ENCODE peak calls at places on chromosomes 3 and 15, in four cellular contexts. I is NT2/D1, Q is nephron progenitor cell, W is ovary. L is an unnamed sample.

GRCh38 chr15:57440799-57441198 is 64.5 kb downstream of the CGNL1 start:
- DNase-seq in I (no peak), Q (no peak), W (no peak), L (no peak)

GRCh38 chr3:133540896-133541674 is 32.4 kb upstream of the CDV3 start:
- DNase-seq in I (no peak), Q (no peak), W (no peak), L (no peak)

GRCh38 chr3:111215481-111215880 is 143.9 kb downstream of the NECTIN3 start:
- DNase-seq in Q (no peak), I (no peak), W (no peak), L (no peak)

GRCh38 chr3:156787926-156788663 is 38.1 kb upstream of the LEKR1 start:
- DNase-seq in Q (no peak), I (no peak), W (no peak), L (no peak)

GRCh38 chr15:98075441-98075840 is 114.9 kb downstream of the ARRDC4 start:
- DNase-seq in W (no peak), I (no peak), Q (no peak), L (no peak)

GRCh38 chr3:13879102-13879945 is 547 bp downstream of the WNT7A start:
- DNase-seq in I (no peak), W (no peak), Q (peak), L (peak)

GRCh38 chr15:89893027-89893426 is 767 bp downstream of the AP3S2 start:
- DNase-seq in W (no peak), I (no peak), Q (no peak), L (no peak)

GRCh38 chr3:161175506-161175905 is 45.6 kb upstream of the NMD3 start:
- DNase-seq in W (no peak), I (no peak), Q (no peak), L (no peak)

GRCh38 chr3:141227752-141228151 is 3.9 kb upstream of the PXYLP1 start:
- DNase-seq in W (no peak), I (no peak), Q (no peak), L (no peak)

GRCh38 chr3:128424508-128425069 is 42.1 kb downstream of the DNAJB8 start:
- DNase-seq in W (no peak), Q (no peak), I (no peak), L (no peak)

GRCh38 chr3:15295506-15295905 is 36.9 kb downstream of the SH3BP5 start:
- DNase-seq in Q (no peak), I (no peak), W (no peak), L (no peak)

GRCh38 chr3:60431599-60431958 is 819.7 kb downstream of the FHIT start:
- DNase-seq in Q (no peak), I (peak), W (no peak), L (no peak)

GRCh38 chr15:78909791-78910228 is 35.0 kb downstream of the CTSH start:
- DNase-seq in Q (peak), I (peak), W (no peak), L (no peak)

GRCh38 chr3:133600682-133601081 is 27.2 kb downstream of the CDV3 start:
- DNase-seq in W (no peak), I (no peak), Q (no peak), L (no peak)

GRCh38 chr15:84669726-84670125 is 11.7 kb upstream of the NMB start:
- DNase-seq in I (no peak), Q (no peak), W (no peak), L (no peak)

GRCh38 chr3:197518794-197519451 is 36.8 kb downstream of the BDH1 start:
- DNase-seq in W (no peak), Q (no peak), I (no peak), L (no peak)

GRCh38 chr3:186589115-186589514 is 18.6 kb downstream of the DNAJB11 start:
- DNase-seq in W (no peak), Q (no peak), I (no peak), L (no peak)

GRCh38 chr15:27327467-27328045 is 356.6 kb downstream of the GABRG3 start:
- DNase-seq in I (no peak), W (no peak), Q (no peak), L (no peak)

GRCh38 chr15:64894395-64895056 is 17.2 kb upstream of the ANKDD1A start:
- DNase-seq in W (no peak), Q (peak), I (no peak), L (no peak)

GRCh38 chr3:43361077-43361476 is 74.7 kb downstream of the SNRK start:
- DNase-seq in I (no peak), W (no peak), Q (no peak), L (no peak)

GRCh38 chr15:42053010-42053409 is 32.2 kb upstream of the PLA2G4E start:
- DNase-seq in Q (no peak), I (no peak), W (no peak), L (peak)

GRCh38 chr3:60064210-60065178 is 1014.7 kb upstream of the CFAP20DC start:
- DNase-seq in W (no peak), I (no peak), Q (no peak), L (no peak)

GRCh38 chr15:25501828-25502446 is 63.1 kb upstream of the UBE3A start:
- DNase-seq in W (no peak), I (peak), Q (no peak), L (no peak)

GRCh38 chr15:78951841-78952238 is 7.0 kb upstream of the CTSH start:
- DNase-seq in W (no peak), I (no peak), Q (no peak), L (no peak)

GRCh38 chr15:98943609-98944111 is 63.9 kb downstream of the PGPEP1L start:
- DNase-seq in Q (no peak), W (no peak), I (no peak), L (peak)

GRCh38 chr3:38620236-38620635 is 29.3 kb downstream of the SCN5A start:
- DNase-seq in W (no peak), Q (no peak), I (no peak), L (no peak)

GRCh38 chr15:33860749-33861148 is 107.5 kb upstream of the CHRM5 start:
- DNase-seq in I (no peak), Q (no peak), W (no peak), L (no peak)

GRCh38 chr3:136694321-136694720 is 57.9 kb downstream of the STAG1 start:
- DNase-seq in Q (no peak), W (no peak), I (no peak), L (no peak)

GRCh38 chr3:111485086-111485485 is 56.9 kb upstream of the CD96 start:
- DNase-seq in I (no peak), Q (no peak), W (no peak), L (no peak)

L was measured in mesenteric fat pad.